ENCODE peak calls at places on chromosome 11, in nine cellular contexts. P is BE2C, C is H9, F is RWPE1, J is fibroblast of mammary gland, E is kidney, W is Panc1, X is thoracic aorta, O is pancreas. H is an unnamed sample.

GRCh38 chr11:69105431-69106123 is 50.2 kb upstream of the SMIM38 start:
- DNase-seq in J (no peak), F (no peak), P (peak; percentile 63), W (no peak), E (peak; percentile 63), O (no peak), X (no peak), C (no peak), H (no peak)

GRCh38 chr11:54946429-54946828 is 239.8 kb downstream of the OR4A5 start:
- DNase-seq in E (no peak), O (no peak), C (no peak), P (no peak), J (no peak), X (no peak), W (no peak), F (no peak), H (no peak)

GRCh38 chr11:2440646-2441045 is 3.7 kb downstream of the TRPM5 start:
- DNase-seq in J (no peak), O (no peak), C (no peak), P (no peak), E (peak; percentile 60), W (no peak), F (no peak), X (no peak), H (no peak)

GRCh38 chr11:34512810-34513673 is 552 bp downstream of the ELF5 start:
- DNase-seq in O (peak; percentile 68), X (no peak), C (peak; percentile 81), E (no peak), F (peak; percentile 53), J (peak; percentile 43), W (peak; percentile 46), P (peak; percentile 36), H (no peak)

GRCh38 chr11:76602431-76602861 is 68.1 kb downstream of the LRRC32 start:
- DNase-seq in C (no peak), W (no peak), P (peak; percentile 82), X (no peak), E (peak; percentile 82), F (no peak), J (peak; percentile 84), O (no peak), H (peak; percentile 80)

GRCh38 chr11:110076388-110076965 is 16.7 kb upstream of the ZC3H12C start:
- DNase-seq in J (peak; percentile 50), F (peak; percentile 34), W (no peak), O (no peak), P (no peak), C (peak; percentile 47), X (no peak), E (no peak), H (no peak)

GRCh38 chr11:123086315-123086714 is 24.4 kb upstream of the HSPA8 start:
- DNase-seq in J (no peak), F (no peak), E (no peak), X (no peak), O (no peak), P (no peak), W (no peak), C (no peak), H (no peak)

GRCh38 chr11:9104581-9104980 is 13.2 kb upstream of the SCUBE2 start:
- DNase-seq in W (no peak), C (no peak), P (no peak), F (no peak), J (no peak), E (no peak), O (no peak), X (no peak), H (no peak)

GRCh38 chr11:115493905-115494304 is 10.3 kb downstream of the CADM1 start:
- DNase-seq in W (no peak), O (no peak), C (no peak), P (no peak), E (no peak), X (no peak), J (no peak), F (no peak), H (no peak)

GRCh38 chr11:90309693-90310092 is 86.8 kb upstream of the CHORDC1 start:
- DNase-seq in P (no peak), X (no peak), C (no peak), J (no peak), W (no peak), E (no peak), O (no peak), F (no peak), H (no peak)

GRCh38 chr11:56906683-56907148 is 82.0 kb upstream of the OR5AK2 start:
- DNase-seq in X (no peak), W (no peak), J (no peak), E (no peak), C (no peak), P (no peak), F (peak; percentile 87), O (no peak), H (no peak)

GRCh38 chr11:10725114-10725906 is 25.7 kb upstream of the CTR9 start:
- DNase-seq in W (no peak), E (no peak), P (no peak), J (peak; percentile 92), C (no peak), F (peak; percentile 59), O (no peak), X (no peak), H (no peak)

GRCh38 chr11:18802381-18803257 is 11.0 kb upstream of the PTPN5 start:
- DNase-seq in O (peak; percentile 60), P (peak; percentile 34), F (peak; percentile 59), J (peak; percentile 72), W (peak; percentile 20), C (peak; percentile 61), X (no peak), E (no peak), H (no peak)

GRCh38 chr11:130599073-130599654 is 150.7 kb downstream of the ADAMTS15 start:
- DNase-seq in F (no peak), J (peak; percentile 61), C (no peak), P (no peak), X (no peak), O (no peak), W (no peak), E (peak; percentile 80), H (peak; percentile 76)

GRCh38 chr11:116534270-116534975 is 238.4 kb downstream of the BUD13 start:
- DNase-seq in W (no peak), F (no peak), C (no peak), E (no peak), O (no peak), P (no peak), J (no peak), X (no peak), H (no peak)

GRCh38 chr11:116536416-116536815 is 236.4 kb downstream of the BUD13 start:
- DNase-seq in F (no peak), C (no peak), W (no peak), P (no peak), O (no peak), E (no peak), J (no peak), X (no peak), H (no peak)

GRCh38 chr11:116535954-116536353 is 236.8 kb downstream of the BUD13 start:
- DNase-seq in F (no peak), E (no peak), J (no peak), W (no peak), P (no peak), O (no peak), X (no peak), C (no peak), H (no peak)

GRCh38 chr11:116533186-116533825 is 239.5 kb downstream of the BUD13 start:
- DNase-seq in F (no peak), E (no peak), W (no peak), P (no peak), O (no peak), X (no peak), C (no peak), J (no peak), H (no peak)

DNA sequence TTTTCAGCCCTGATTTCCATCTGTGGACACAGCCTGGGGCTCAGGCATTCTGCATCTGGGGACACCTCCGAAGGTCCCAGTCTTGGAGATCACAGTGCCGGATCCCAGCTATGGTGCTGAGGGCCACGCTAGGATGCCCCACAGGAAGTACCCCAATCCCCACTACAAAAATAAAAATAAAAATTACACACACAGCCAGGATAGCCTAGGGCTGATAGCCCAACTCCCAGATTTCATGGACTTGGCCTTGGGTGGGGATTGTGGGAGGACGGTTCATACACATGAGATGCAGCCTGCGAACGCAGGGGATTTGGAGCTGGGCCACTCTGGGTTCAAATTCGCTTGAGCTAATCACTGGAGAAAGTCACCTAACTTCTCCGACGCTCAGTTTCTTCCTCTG is 237.7 kb downstream of the BUD13 start:
- DNase-seq in E (no peak), C (no peak), W (no peak), F (no peak), J (no peak), X (no peak), P (no peak), O (no peak), H (no peak)
- TF ChIP-seq CTCF in E (no peak), C (no peak), W (no peak), F (no peak), J (no peak), X (no peak), P (no peak), O (no peak), H (no peak)

GRCh38 chr11:94128171-94128745 is 383 bp upstream of the PANX1 start:
- DNase-seq in P (peak; percentile 44), F (no peak), J (no peak), X (no peak), E (peak; percentile 68), W (no peak), C (no peak), O (no peak), H (no peak)
- TF ChIP-seq CTCF in P (no peak), F (no peak), J (no peak), X (no peak), E (no peak), W (no peak), C (no peak), O (no peak), H (no peak)

GRCh38 chr11:36304349-36304748 is 8.3 kb downstream of the PRR5L start:
- DNase-seq in W (no peak), O (no peak), F (no peak), C (no peak), E (no peak), J (no peak), P (no peak), X (no peak), H (no peak)

GRCh38 chr11:36309779-36310178 is 13.7 kb downstream of the PRR5L start:
- DNase-seq in P (no peak), E (no peak), F (no peak), O (no peak), C (no peak), X (no peak), J (no peak), W (no peak), H (no peak)

GRCh38 chr11:36308577-36308976 is 12.5 kb downstream of the PRR5L start:
- DNase-seq in E (no peak), J (no peak), O (no peak), W (no peak), P (no peak), C (no peak), F (no peak), X (no peak), H (no peak)

GRCh38 chr11:36305047-36305446 is 9.0 kb downstream of the PRR5L start:
- DNase-seq in E (no peak), F (no peak), J (no peak), W (no peak), X (no peak), P (no peak), O (no peak), C (no peak), H (no peak)

GRCh38 chr11:36306888-36307287 is 10.8 kb downstream of the PRR5L start:
- DNase-seq in P (peak; percentile 15), E (no peak), W (no peak), O (no peak), F (no peak), X (no peak), J (peak; percentile 60), C (no peak), H (no peak)
- TF ChIP-seq CTCF in P (peak; percentile 47), E (no peak), W (no peak), O (no peak), F (peak; percentile 26), X (no peak), J (peak; percentile 59), C (peak; percentile 71), H (peak; percentile 75)

GRCh38 chr11:65911682-65912568 is 6.9 kb downstream of the C11orf68 start:
- DNase-seq in O (no peak), J (peak; percentile 91), X (no peak), C (peak; percentile 79), F (peak; percentile 88), E (peak; percentile 89), W (no peak), P (peak; percentile 60), H (no peak)
- TF ChIP-seq CTCF in O (no peak), J (peak; percentile 38), X (peak; percentile 24), C (peak; percentile 59), F (peak; percentile 67), E (peak; percentile 37), W (no peak), P (peak; percentile 41), H (peak; percentile 37)

H was measured in osteocyte.